ENCODE peak calls at places on chromosome 6, in four cellular contexts. U is PC-3, A is adrenal gland, R is heart right ventricle. E is an unnamed sample.

GRCh38 chr6:45116714-45117410 is 211.3 kb upstream of the RUNX2 start:
- DNase-seq in A (no peak), R (no peak), U (peak; percentile 53), E (no peak)

GRCh38 chr6:26538572-26538902 is 371 bp downstream of the HMGN4 start:
- DNase-seq in A (no peak), R (no peak), U (peak; percentile 19), E (no peak)

GRCh38 chr6:136782021-136782770 is 10.1 kb downstream of the MAP3K5 start:
- DNase-seq in R (no peak), A (no peak), U (peak; percentile 68), E (no peak)

GRCh38 chr6:411402-412145 is 20.0 kb downstream of the IRF4 start:
- DNase-seq in R (no peak), A (no peak), U (peak; percentile 64), E (no peak)

GRCh38 chr6:38413097-38413800 is 226.5 kb downstream of the BTBD9 start:
- DNase-seq in A (no peak), R (no peak), U (no peak), E (peak; percentile 7)

GRCh38 chr6:156846845-156847599 is 69.8 kb downstream of the ARID1B start:
- DNase-seq in U (no peak), R (no peak), A (no peak), E (no peak)

GRCh38 chr6:54255881-54256280 is 52.4 kb upstream of the TINAG start:
- DNase-seq in A (no peak), U (no peak), R (no peak), E (no peak)

GRCh38 chr6:160400426-160400825 is 52.2 kb downstream of the SLC22A3 start:
- DNase-seq in R (no peak), A (no peak), U (no peak), E (no peak)

GRCh38 chr6:149728499-149729234 is 10.8 kb upstream of the LATS1 start:
- DNase-seq in R (no peak), A (no peak), U (no peak), E (no peak)

GRCh38 chr6:27668442-27669275 is 195.8 kb upstream of the ZNF184 start:
- DNase-seq in U (peak; percentile 93), A (no peak), R (no peak), E (no peak)

GRCh38 chr6:39934060-39934757 is at the start of gene MOCS1:
- DNase-seq in A (peak; percentile 87), R (peak; percentile 91), U (peak; percentile 54), E (peak; percentile 80)

GRCh38 chr6:3625161-3625979 is 126.1 kb downstream of the PXDC1 start:
- DNase-seq in A (no peak), R (no peak), U (no peak), E (no peak)

GRCh38 chr6:131844243-131844841 is 36.5 kb downstream of the ENPP1 start:
- DNase-seq in A (no peak), U (peak; percentile 74), R (no peak), E (no peak)

GRCh38 chr6:69732640-69733039 is 64.2 kb downstream of the LMBRD1 start:
- DNase-seq in U (peak; percentile 38), R (no peak), A (no peak), E (no peak)

GRCh38 chr6:46137387-46137786 is 7.6 kb downstream of the ENPP4 start:
- DNase-seq in A (no peak), R (no peak), U (no peak), E (no peak)

DNA sequence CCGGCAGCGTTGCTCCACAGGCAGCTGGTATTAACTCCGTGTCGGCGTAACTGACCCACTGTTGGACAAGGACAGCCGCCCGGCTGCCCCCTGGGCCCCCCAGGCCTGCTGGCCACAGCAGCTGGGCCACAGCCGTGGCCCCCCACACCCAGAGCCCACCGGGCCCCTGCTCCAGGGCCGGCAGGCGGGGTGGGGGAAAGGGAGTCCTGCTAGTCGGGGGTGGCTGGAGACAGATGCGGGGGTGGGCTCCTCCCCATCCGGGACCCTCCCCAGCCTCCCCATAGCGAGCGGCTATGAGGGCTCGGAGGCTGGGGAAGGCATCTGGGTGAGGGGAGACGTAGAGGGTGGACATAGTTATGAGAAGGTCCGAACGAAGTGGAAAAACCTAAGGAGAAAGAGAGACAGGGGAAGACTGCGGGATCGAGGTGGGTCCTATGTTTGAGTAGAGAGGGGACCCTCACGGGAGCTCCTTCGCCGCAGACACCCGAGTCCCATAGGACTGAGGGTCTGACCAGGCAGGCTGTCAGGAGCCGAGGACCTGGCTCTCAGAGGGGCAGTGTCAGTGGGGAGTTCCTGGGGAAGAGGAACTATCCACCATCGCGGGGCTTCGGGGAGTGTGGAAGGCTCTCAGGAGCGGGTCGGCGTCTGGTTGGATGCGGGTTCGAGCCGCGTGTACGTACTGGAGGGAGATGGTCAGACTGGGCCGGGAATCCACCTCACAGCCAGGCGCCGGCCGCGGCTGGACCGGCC is 511 bp downstream of the VARS1 start:
- DNase-seq in R (no peak), A (no peak), U (no peak), E (no peak)
- H3K4me1 ChIP-seq in R (peaks cover 24% of the 10 kb centered on the region), A (peaks cover 13% of the 10 kb centered on the region), U (peaks cover 24% of the 10 kb centered on the region), E (no peaks in the 10 kb centered on the region)

GRCh38 chr6:151320140-151320539 is 71.2 kb downstream of the ZBTB2 start:
- DNase-seq in A (no peak), U (no peak), R (no peak), E (no peak)

GRCh38 chr6:151321438-151321837 is 69.9 kb downstream of the ZBTB2 start:
- DNase-seq in A (no peak), U (no peak), R (no peak), E (no peak)

GRCh38 chr6:151324079-151324825 is 67.1 kb downstream of the ZBTB2 start:
- DNase-seq in U (peak; percentile 88), R (peak; percentile 81), A (peak; percentile 75), E (peak; percentile 74)

GRCh38 chr6:151325075-151326050 is 66.0 kb downstream of the ZBTB2 start:
- DNase-seq in R (peak; percentile 61), U (peak; percentile 68), A (peak; percentile 61), E (peak; percentile 58)

DNA sequence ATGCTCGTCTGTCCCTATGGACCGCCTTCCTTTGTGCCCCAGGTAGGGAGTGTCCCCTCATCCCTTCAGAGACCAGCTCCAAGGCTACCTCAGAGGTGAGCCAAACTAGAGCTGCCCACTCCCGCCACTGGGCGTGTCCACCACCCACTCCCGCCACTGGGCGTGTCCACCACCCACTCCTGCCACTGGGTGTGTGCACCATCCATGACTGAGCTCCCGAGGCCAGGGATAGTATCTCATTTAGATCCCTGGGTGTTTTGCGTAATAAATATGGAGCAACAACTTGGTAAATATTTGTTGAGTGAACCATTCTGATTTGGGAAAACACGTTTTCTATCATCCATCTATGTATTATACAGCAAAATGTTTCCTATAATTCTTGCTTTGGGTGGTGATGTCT is 68.8 kb downstream of the ZBTB2 start:
- DNase-seq in U (peak; percentile 28), R (no peak), A (no peak), E (no peak)
- H3K4me1 ChIP-seq in U (peaks cover 30% of the 10 kb centered on the region), R (peaks cover 28% of the 10 kb centered on the region), A (peaks cover 4% of the 10 kb centered on the region), E (peaks cover 24% of the 10 kb centered on the region)

DNA sequence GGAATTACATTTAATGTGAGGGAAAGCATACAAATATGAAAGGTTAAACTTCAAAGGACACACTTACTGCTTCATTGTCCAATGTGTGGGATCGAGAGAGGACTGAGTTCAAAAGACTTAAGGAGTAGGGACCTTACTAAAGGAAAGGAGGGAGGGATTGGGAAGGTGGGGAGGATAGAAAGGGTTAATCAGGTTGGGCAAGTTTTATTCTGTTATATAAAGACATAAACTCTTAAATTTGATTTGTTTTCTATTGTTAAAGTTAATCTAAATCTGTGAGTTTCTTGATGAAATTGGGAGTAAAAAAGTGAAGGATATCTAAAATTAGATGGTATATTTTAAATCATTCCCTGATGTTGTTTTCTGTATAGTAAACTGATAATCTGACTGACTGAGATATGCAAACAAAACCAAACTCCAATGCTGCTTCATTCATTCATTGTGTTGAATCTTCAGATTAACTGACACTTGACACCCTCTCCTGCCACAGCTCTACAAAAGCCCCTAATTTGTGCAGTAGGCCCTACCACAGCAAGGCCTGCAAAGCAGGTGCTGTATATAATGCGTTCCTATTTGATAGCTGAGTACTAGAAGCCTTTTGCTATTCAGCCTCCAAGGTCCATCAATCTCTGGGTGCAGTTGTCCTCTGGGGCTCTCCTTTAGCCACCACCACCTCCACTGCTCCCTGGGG is 1.3 kb upstream of the UBE2J1 start:
- DNase-seq in A (no peak), R (no peak), U (no peak), E (no peak)
- H3K4me1 ChIP-seq in A (peaks cover 17% of the 10 kb centered on the region), R (peaks cover 43% of the 10 kb centered on the region), U (peaks cover 10% of the 10 kb centered on the region), E (no peaks in the 10 kb centered on the region)

GRCh38 chr6:34957184-34957904 is 68.3 kb downstream of the ANKS1A start:
- DNase-seq in U (no peak), R (no peak), A (no peak), E (no peak)
- H3K4me1 ChIP-seq in U (peaks cover 21% of the 10 kb centered on the region), R (peaks cover 93% of the 10 kb centered on the region), A (peaks cover 36% of the 10 kb centered on the region), E (peaks cover 56% of the 10 kb centered on the region)

GRCh38 chr6:15774011-15774410 is 111.2 kb upstream of the DTNBP1 start:
- DNase-seq in R (no peak), U (no peak), A (no peak), E (no peak)
- H3K4me1 ChIP-seq in R (no peaks in the 10 kb centered on the region), U (peaks cover 16% of the 10 kb centered on the region), A (peaks cover 4% of the 10 kb centered on the region), E (no peaks in the 10 kb centered on the region)

DNA sequence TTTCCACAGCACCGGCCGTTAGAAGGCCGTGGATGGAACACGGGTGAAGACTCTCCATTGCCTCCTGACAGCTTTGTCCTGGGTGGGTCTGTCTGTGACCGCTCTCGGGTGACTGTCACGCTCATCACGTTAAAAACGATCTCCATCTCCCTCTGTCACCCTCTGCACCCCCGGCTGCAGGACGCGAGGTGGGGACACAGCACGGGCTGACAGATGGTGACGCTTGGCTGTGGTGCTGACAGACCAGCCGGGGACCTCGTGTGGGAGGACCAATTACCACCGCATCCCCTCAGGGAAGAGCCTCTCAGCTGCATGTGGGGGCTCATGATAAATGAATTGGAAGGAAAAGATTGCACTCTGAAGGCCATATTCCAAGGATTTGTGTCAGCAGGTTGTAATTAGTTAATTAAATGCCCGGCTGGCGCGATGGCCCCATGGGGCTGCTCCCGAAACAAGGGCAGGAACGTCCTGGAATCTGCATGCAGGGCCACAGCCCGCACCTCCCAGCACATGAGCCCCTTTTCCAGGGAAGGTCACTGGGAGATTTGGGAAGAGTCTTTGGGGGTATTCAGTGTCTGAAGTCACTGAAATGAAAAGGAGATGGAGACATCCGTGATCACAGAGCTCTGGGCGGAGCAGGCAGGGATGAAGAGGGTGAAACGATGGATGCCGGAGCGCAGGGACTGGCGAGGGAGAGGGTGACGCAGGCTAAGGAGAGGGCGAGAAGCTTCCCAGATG is 87.0 kb downstream of the ERMARD start:
- DNase-seq in A (no peak), U (no peak), R (no peak), E (no peak)
- H3K4me1 ChIP-seq in A (no peaks in the 10 kb centered on the region), U (no peaks in the 10 kb centered on the region), R (peaks cover 4% of the 10 kb centered on the region), E (no peaks in the 10 kb centered on the region)

GRCh38 chr6:35300848-35301247 is 3.2 kb downstream of the DEF6 start:
- DNase-seq in A (no peak), U (no peak), R (no peak), E (no peak)
- H3K4me1 ChIP-seq in A (no peaks in the 10 kb centered on the region), U (peaks cover 34% of the 10 kb centered on the region), R (peaks cover 31% of the 10 kb centered on the region), E (peaks cover 31% of the 10 kb centered on the region)

GRCh38 chr6:7247828-7248227 is 65.2 kb downstream of the SSR1 start:
- DNase-seq in A (peak; percentile 9), U (no peak), R (no peak), E (no peak)
- H3K4me1 ChIP-seq in A (peaks cover 6% of the 10 kb centered on the region), U (peaks cover 10% of the 10 kb centered on the region), R (peaks cover 7% of the 10 kb centered on the region), E (peaks cover 11% of the 10 kb centered on the region)